ENCODE peak calls at places on chromosomes 4 and X, in five cellular contexts. I is SK-N-SH; A is A673; B is left lung; Q is CD8-positive, alpha-beta T cell. C is an unnamed sample.

GRCh38 chr4:111187108-111187507 is 564.2 kb upstream of the PITX2 start:
- DNase-seq in I (no peak), A (no peak), B (no peak), Q (no peak), C (no peak)

GRCh38 chr4:158090323-158090722 is 82.5 kb downstream of the GASK1B start:
- DNase-seq in I (no peak), A (peak; percentile 2), B (no peak), Q (no peak), C (no peak)

GRCh38 chr4:124044867-124045266 is 648.3 kb downstream of the SPRY1 start:
- DNase-seq in I (no peak), A (no peak), B (no peak), Q (no peak), C (no peak)

GRCh38 chr4:14143892-14144291 is 516.4 kb upstream of the BOD1L1 start:
- DNase-seq in I (no peak), A (no peak), B (no peak), Q (no peak), C (no peak)

GRCh38 chrX:150570512-150570911 is 2.1 kb downstream of the MTM1 start:
- DNase-seq in I (no peak), A (no peak), B (no peak), Q (no peak), C (no peak)

GRCh38 chrX:115894087-115894486 is 276.5 kb upstream of the AGTR2 start:
- DNase-seq in I (peak; percentile 62), A (peak; percentile 45), B (peak; percentile 24), Q (no peak), C (peak; percentile 41)

GRCh38 chr4:150140774-150141400 is 62.6 kb downstream of the DCLK2 start:
- DNase-seq in I (no peak), A (peak; percentile 55), B (no peak), Q (no peak), C (no peak)

GRCh38 chrX:54820737-54821136 is 13.2 kb downstream of the MAGED2 start:
- DNase-seq in I (no peak), A (no peak), B (no peak), Q (no peak), C (no peak)

GRCh38 chr4:6258026-6258360 is 11.7 kb upstream of the WFS1 start:
- DNase-seq in I (no peak), A (no peak), B (no peak), Q (no peak), C (no peak)

GRCh38 chrX:47796433-47796906 is 40.2 kb upstream of the ZNF81 start:
- DNase-seq in I (no peak), A (no peak), B (no peak), Q (no peak), C (no peak)

GRCh38 chr4:8648816-8649630 is 56.5 kb downstream of the CPZ start:
- DNase-seq in I (no peak), A (no peak), B (no peak), Q (peak; percentile 38), C (no peak)

GRCh38 chrX:18973527-18974192 is 10.3 kb downstream of the PHKA2 start:
- DNase-seq in I (no peak), A (peak; percentile 78), B (no peak), Q (no peak), C (peak; percentile 53)

GRCh38 chr4:85039526-85039925 is 73.0 kb upstream of the WDFY3 start:
- DNase-seq in I (no peak), A (no peak), B (no peak), Q (no peak), C (no peak)

GRCh38 chrX:64894454-64895038 is 81.7 kb downstream of the ZC4H2 start:
- DNase-seq in I (peak; percentile 25), A (no peak), B (no peak), Q (peak; percentile 60), C (peak; percentile 60)

GRCh38 chr4:26803462-26803861 is 57.2 kb upstream of the STIM2 start:
- DNase-seq in I (peak; percentile 73), A (peak; percentile 91), B (no peak), Q (no peak), C (no peak)

DNA sequence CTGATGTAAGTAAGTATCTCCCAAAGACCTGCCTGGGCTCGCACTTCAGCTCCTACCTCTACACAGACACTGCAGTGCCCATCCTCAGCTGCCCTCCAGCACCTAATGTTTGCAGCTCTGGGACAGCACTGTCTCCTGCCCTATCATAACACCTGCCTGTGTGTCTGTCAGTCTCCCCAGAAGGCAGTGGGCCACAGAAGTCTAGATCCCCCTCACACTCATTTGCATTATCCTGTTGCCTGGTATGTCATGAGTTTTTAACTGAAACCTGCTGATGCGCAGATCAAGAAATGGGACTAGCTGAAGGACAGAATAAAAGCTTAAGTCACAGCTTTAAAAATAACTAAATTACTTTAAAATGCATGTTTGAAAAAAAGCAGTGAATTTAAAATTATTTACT is 43.0 kb downstream of the LRP2BP start:
- DNase-seq in I (no peak), A (no peak), B (no peak), Q (no peak), C (no peak)
- H3K36me3 ChIP-seq in I (peaks cover 16% of the 10 kb centered on the region), A (no peaks in the 10 kb centered on the region), B (no peaks in the 10 kb centered on the region), Q (no peaks in the 10 kb centered on the region), C (no peaks in the 10 kb centered on the region)

DNA sequence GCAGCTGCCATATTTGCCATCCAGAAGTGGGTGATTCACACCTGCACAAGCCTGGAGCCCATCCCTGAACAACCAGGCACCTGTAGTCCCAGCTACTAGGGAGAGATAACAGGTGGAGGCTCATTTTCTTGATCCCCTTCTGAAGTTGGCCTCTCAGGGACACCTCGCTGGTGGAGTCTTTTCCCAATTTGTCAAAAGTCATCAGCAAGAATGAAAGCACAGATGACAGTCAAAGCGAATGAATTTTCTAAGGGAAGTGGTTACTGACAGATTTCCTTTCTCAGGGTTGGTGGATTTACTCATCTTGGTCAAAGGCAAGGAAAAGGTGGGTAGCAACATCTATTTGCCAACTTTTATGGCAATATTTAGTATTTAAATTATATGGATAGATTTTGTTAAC is 36.5 kb downstream of the FGFBP1 start:
- DNase-seq in I (no peak), A (no peak), B (no peak), Q (no peak), C (no peak)
- TF ChIP-seq CTCF in I (no peak), A (no peak), B (no peak), Q (no peak), C (no peak)

DNA sequence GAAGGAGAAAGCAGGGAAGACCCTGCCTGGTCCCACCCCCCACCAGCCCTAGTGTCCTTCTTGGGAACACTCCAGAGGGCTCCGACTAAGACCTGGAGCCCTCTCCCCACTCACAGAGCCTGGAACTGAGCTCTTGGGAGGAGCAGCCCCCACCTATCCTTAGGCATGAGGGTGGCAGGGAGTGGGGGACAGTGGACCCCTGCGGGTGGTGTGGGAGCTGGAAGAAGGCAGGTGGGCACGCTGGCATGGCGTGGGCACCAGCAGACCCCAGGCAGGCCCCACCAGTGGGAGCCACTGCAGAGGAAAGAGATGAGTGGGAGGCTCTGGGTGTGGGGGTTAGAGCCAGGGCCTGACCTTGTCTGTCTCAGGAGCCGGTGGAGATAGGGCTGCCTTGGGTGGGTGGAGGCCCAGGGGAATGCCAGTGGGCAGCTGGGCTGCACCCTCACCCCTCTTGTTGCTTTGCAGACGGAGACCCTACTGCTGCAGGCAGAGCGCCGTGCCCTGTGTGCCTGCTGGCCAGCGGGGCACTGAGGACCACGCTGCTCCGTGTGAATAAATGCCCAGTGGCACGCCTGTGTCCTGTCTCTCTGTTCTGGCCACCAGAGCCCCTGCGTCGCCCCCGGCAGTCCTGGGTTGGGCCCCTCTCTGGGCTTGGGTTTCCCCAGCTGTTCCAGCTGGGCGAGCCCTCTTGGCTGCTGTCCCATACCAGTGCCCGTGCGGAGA is 15.6 kb upstream of the NAT8L start:
- DNase-seq in I (no peak), A (no peak), B (no peak), Q (no peak), C (no peak)
- H3K4me1 ChIP-seq in I (peaks cover 7% of the 10 kb centered on the region), A (peaks cover 6% of the 10 kb centered on the region), B (peaks cover 27% of the 10 kb centered on the region), Q (peaks cover 12% of the 10 kb centered on the region), C (peaks cover 9% of the 10 kb centered on the region)

GRCh38 chr4:38676986-38677385 is 13.0 kb downstream of the KLF3 start:
- DNase-seq in I (no peak), A (no peak), B (no peak), Q (no peak), C (no peak)

GRCh38 chr4:38673109-38673978 is 9.3 kb downstream of the KLF3 start:
- DNase-seq in I (peak; percentile 21), A (peak; percentile 65), B (peak; percentile 78), Q (no peak), C (peak; percentile 96)

GRCh38 chr4:38672247-38673071 is 8.5 kb downstream of the KLF3 start:
- DNase-seq in I (peak; percentile 18), A (peak; percentile 78), B (no peak), Q (no peak), C (peak; percentile 40)

GRCh38 chr4:38675167-38676121 is 11.4 kb downstream of the KLF3 start:
- DNase-seq in I (peak; percentile 73), A (peak; percentile 89), B (peak; percentile 50), Q (peak; percentile 86), C (peak; percentile 93)

DNA sequence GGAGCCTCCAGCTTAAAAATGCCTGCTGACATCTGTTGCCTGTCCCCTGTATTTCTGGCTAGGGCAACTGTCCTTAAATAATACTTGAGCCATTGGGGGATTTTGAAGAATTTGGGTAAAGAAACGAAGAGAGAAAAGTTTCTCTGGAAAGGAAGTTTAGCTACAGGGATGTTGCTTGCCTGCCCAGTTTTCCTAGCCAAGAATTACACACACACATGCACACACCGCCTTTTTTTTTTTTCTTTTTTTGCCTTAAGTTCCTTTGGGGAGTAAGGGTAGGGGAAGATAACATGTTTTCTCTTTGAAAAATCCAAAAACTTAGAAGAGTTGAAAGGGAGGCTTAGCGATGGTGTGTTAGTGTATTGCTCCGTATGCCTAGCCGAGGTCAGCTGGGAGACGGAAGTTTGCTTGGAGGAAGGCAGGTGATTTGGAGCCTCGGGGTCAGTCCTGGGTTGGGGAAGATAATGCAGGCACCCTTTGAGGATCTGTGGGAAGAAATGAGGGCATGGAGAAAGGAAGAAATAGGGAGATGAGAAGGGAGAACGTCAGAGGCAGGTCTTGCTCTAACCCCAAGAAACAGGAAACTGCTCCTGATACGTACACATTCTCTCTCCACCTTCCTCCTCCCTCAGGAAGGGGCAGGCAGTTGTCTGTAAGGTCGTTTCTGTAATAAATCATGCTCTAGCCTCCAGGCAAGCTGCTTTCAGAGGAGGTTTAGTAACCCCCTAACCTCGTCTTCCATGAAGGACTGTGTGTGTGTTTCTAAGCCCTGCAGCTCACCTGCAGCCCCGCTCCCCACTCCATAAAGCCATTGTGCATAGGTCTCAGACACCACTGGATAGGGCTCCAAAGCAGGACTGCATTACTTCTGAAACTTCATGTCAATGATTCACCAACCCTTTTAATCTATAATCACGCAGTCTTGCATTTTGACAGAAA is 10.5 kb downstream of the KLF3 start:
- DNase-seq in I (peak; percentile 26), A (no peak), B (no peak), Q (no peak), C (peak; percentile 49)
- H3K36me3 ChIP-seq in I (peaks cover 2% of the 10 kb centered on the region), A (no peaks in the 10 kb centered on the region), B (no peaks in the 10 kb centered on the region), Q (no peaks in the 10 kb centered on the region), C (no peaks in the 10 kb centered on the region)